ENCODE peak calls at places on chromosomes 4 and X, in six cellular contexts. One of them, this sample, is unnamed.

GRCh38 chr4:186227221-186227620 is at the start of gene KLKB1:
- DNase-seq in foreskin fibroblast: no peak
- DNase-seq in effector memory CD8-positive, alpha-beta T cell: no peak
- DNase-seq in HCEC 1CT: no peak
- DNase-seq in kidney epithelial cell: no peak
- DNase-seq in glutamatergic neuron: no peak
- DNase-seq in this sample: no peak

GRCh38 chrX:119325456-119325855 is 73.7 kb upstream of the SLC25A43 start:
- DNase-seq in foreskin fibroblast: no peak
- DNase-seq in effector memory CD8-positive, alpha-beta T cell: no peak
- DNase-seq in HCEC 1CT: no peak
- DNase-seq in kidney epithelial cell: no peak
- DNase-seq in glutamatergic neuron: no peak
- DNase-seq in this sample: no peak

GRCh38 chr4:113384600-113384999 is 335.1 kb downstream of the ANK2 start:
- DNase-seq in foreskin fibroblast: peak
- DNase-seq in effector memory CD8-positive, alpha-beta T cell: no peak
- DNase-seq in HCEC 1CT: peak
- DNase-seq in kidney epithelial cell: peak
- DNase-seq in glutamatergic neuron: no peak
- DNase-seq in this sample: no peak

GRCh38 chrX:140971385-140971784 is 31.0 kb upstream of the SPANXB1 start:
- DNase-seq in foreskin fibroblast: no peak
- DNase-seq in effector memory CD8-positive, alpha-beta T cell: no peak
- DNase-seq in HCEC 1CT: peak
- DNase-seq in kidney epithelial cell: no peak
- DNase-seq in glutamatergic neuron: no peak
- DNase-seq in this sample: no peak

GRCh38 chr4:56211202-56211601 is 176.1 kb downstream of the AASDH start:
- DNase-seq in foreskin fibroblast: no peak
- DNase-seq in effector memory CD8-positive, alpha-beta T cell: no peak
- DNase-seq in HCEC 1CT: no peak
- DNase-seq in kidney epithelial cell: no peak
- DNase-seq in glutamatergic neuron: no peak
- DNase-seq in this sample: no peak

GRCh38 chr4:49032440-49033161 is 46.5 kb downstream of the CWH43 start:
- DNase-seq in foreskin fibroblast: peak
- DNase-seq in effector memory CD8-positive, alpha-beta T cell: no peak
- DNase-seq in HCEC 1CT: peak
- DNase-seq in kidney epithelial cell: no peak
- DNase-seq in glutamatergic neuron: no peak
- DNase-seq in this sample: no peak

GRCh38 chr4:146143888-146144287 is 31.6 kb upstream of the LSM6 start:
- DNase-seq in foreskin fibroblast: no peak
- DNase-seq in effector memory CD8-positive, alpha-beta T cell: no peak
- DNase-seq in HCEC 1CT: no peak
- DNase-seq in kidney epithelial cell: no peak
- DNase-seq in glutamatergic neuron: no peak
- DNase-seq in this sample: no peak

GRCh38 chr4:24488399-24489164 is 95.8 kb downstream of the DHX15 start:
- DNase-seq in foreskin fibroblast: peak
- DNase-seq in effector memory CD8-positive, alpha-beta T cell: peak
- DNase-seq in HCEC 1CT: peak
- DNase-seq in kidney epithelial cell: no peak
- DNase-seq in glutamatergic neuron: peak
- DNase-seq in this sample: peak

GRCh38 chrX:105822138-105823091 is at the start of gene NRK:
- DNase-seq in foreskin fibroblast: no peak
- DNase-seq in effector memory CD8-positive, alpha-beta T cell: no peak
- DNase-seq in HCEC 1CT: peak
- DNase-seq in kidney epithelial cell: no peak
- DNase-seq in glutamatergic neuron: peak
- DNase-seq in this sample: no peak

GRCh38 chr4:10584042-10584441 is 100.5 kb downstream of the CLNK start:
- DNase-seq in foreskin fibroblast: peak
- DNase-seq in effector memory CD8-positive, alpha-beta T cell: no peak
- DNase-seq in HCEC 1CT: peak
- DNase-seq in kidney epithelial cell: peak
- DNase-seq in glutamatergic neuron: no peak
- DNase-seq in this sample: no peak

GRCh38 chr4:28654618-28655017 is 1794.0 kb downstream of the STIM2 start:
- DNase-seq in foreskin fibroblast: no peak
- DNase-seq in effector memory CD8-positive, alpha-beta T cell: no peak
- DNase-seq in HCEC 1CT: peak
- DNase-seq in kidney epithelial cell: no peak
- DNase-seq in glutamatergic neuron: no peak
- DNase-seq in this sample: no peak

GRCh38 chr4:153095448-153096204 is 108.6 kb upstream of the TRIM2 start:
- DNase-seq in foreskin fibroblast: no peak
- DNase-seq in effector memory CD8-positive, alpha-beta T cell: no peak
- DNase-seq in HCEC 1CT: no peak
- DNase-seq in kidney epithelial cell: no peak
- DNase-seq in glutamatergic neuron: no peak
- DNase-seq in this sample: no peak

This sample was measured in endothelial cell.